ENCODE peak calls at places on chromosome 4, in five cellular contexts. O is GM12864; B is H9; H is vagina; R is stimulated activated CD8-positive, alpha-beta memory T cell treated with anti-CD3 and anti-CD28 coated beads, Interleukin-7, amount 100 ng/mL, for 1 hour. X is an unnamed sample.

GRCh38 chr4:40976343-40976742 is 226.6 kb downstream of the NSUN7 start:
- DNase-seq in H (no peak), B (no peak), R (no peak), O (peak; percentile 33), X (no peak)

GRCh38 chr4:101162990-101163380 is 184.3 kb downstream of the PPP3CA start:
- DNase-seq in B (no peak), R (no peak), H (no peak), O (no peak), X (no peak)

GRCh38 chr4:10963958-10964705 is 279.6 kb upstream of the CLNK start:
- DNase-seq in B (peak; percentile 39), O (no peak), H (no peak), R (no peak), X (no peak)

GRCh38 chr4:40648742-40649281 is 19.1 kb upstream of the RBM47 start:
- DNase-seq in B (no peak), O (no peak), R (no peak), H (no peak), X (peak; percentile 53)

GRCh38 chr4:119559044-119559647 is 69.5 kb downstream of the PDE5A start:
- DNase-seq in B (no peak), O (no peak), H (no peak), R (no peak), X (no peak)

GRCh38 chr4:1590244-1590643 is 93.9 kb downstream of the FAM53A start:
- DNase-seq in R (no peak), O (no peak), B (no peak), H (no peak), X (no peak)

GRCh38 chr4:158020734-158021346 is 152.0 kb downstream of the GASK1B start:
- DNase-seq in H (no peak), O (no peak), B (no peak), R (no peak), X (no peak)

GRCh38 chr4:1547131-1547862 is 136.8 kb downstream of the FAM53A start:
- DNase-seq in R (no peak), B (no peak), H (no peak), O (no peak), X (no peak)

GRCh38 chr4:79050521-79050880 is 111.3 kb upstream of the PAQR3 start:
- DNase-seq in R (no peak), O (no peak), B (no peak), H (no peak), X (no peak)

GRCh38 chr4:20383969-20384368 is 132.3 kb downstream of the SLIT2 start:
- DNase-seq in O (no peak), H (no peak), R (no peak), B (no peak), X (no peak)

GRCh38 chr4:47642985-47643745 is 158.1 kb downstream of the ATP10D start:
- DNase-seq in B (no peak), R (no peak), O (no peak), H (no peak), X (no peak)

GRCh38 chr4:17780461-17781071 is 855 bp downstream of the FAM184B start:
- DNase-seq in H (no peak), B (no peak), O (no peak), R (no peak), X (no peak)

GRCh38 chr4:179145746-179146530 is 1703.7 kb upstream of the AGA start:
- DNase-seq in O (no peak), R (no peak), H (no peak), B (no peak), X (no peak)

GRCh38 chr4:1413687-1414479 is 7.6 kb upstream of the NKX1-1 start:
- DNase-seq in R (no peak), B (peak; percentile 27), O (no peak), H (peak; percentile 72), X (no peak)

GRCh38 chr4:168656055-168656660 is 159.3 kb downstream of the PALLD start:
- DNase-seq in B (no peak), H (no peak), R (no peak), O (no peak), X (no peak)

GRCh38 chr4:32460972-32461371 is 1740.8 kb downstream of the PCDH7 start:
- DNase-seq in O (no peak), R (no peak), H (no peak), B (no peak), X (no peak)

GRCh38 chr4:5851637-5852036 is 41.2 kb downstream of the CRMP1 start:
- DNase-seq in H (no peak), B (no peak), O (no peak), R (no peak), X (no peak)

GRCh38 chr4:2341261-2341841 is 77.1 kb downstream of the ZFYVE28 start:
- DNase-seq in H (peak; percentile 90), R (no peak), B (peak; percentile 19), O (no peak), X (no peak)

GRCh38 chr4:41882622-41883347 is 52.4 kb upstream of the TMEM33 start:
- DNase-seq in B (peak; percentile 48), R (peak; percentile 6), H (no peak), O (no peak), X (peak; percentile 60)

GRCh38 chr4:24603343-24603742 is 19.0 kb upstream of the DHX15 start:
- DNase-seq in H (no peak), R (no peak), O (no peak), B (no peak), X (no peak)

GRCh38 chr4:105191621-105192210 is 45.0 kb downstream of the TET2 start:
- DNase-seq in B (no peak), R (no peak), H (no peak), O (no peak), X (no peak)

GRCh38 chr4:31107362-31107761 is 387.2 kb downstream of the PCDH7 start:
- DNase-seq in R (no peak), H (no peak), B (no peak), O (no peak), X (no peak)

GRCh38 chr4:84673475-84674230 is 90.7 kb downstream of the CDS1 start:
- DNase-seq in R (no peak), H (no peak), B (no peak), O (no peak), X (no peak)

GRCh38 chr4:123930971-123931370 is 534.4 kb downstream of the SPRY1 start:
- DNase-seq in B (no peak), H (no peak), O (no peak), R (no peak), X (no peak)

GRCh38 chr4:174646326-174646725 is 124.0 kb upstream of the HPGD start:
- DNase-seq in O (no peak), H (no peak), R (no peak), B (no peak), X (no peak)

GRCh38 chr4:2081540-2081939 is 22.4 kb downstream of the NAT8L start:
- DNase-seq in O (no peak), B (peak; percentile 22), H (no peak), R (no peak), X (no peak)

GRCh38 chr4:157043131-157043530 is 32.8 kb upstream of the GLRB start:
- DNase-seq in H (no peak), R (no peak), O (no peak), B (peak; percentile 52), X (peak; percentile 45)

GRCh38 chr4:82380344-82380743 is 6.6 kb upstream of the HNRNPD start:
- DNase-seq in O (no peak), H (no peak), R (no peak), B (no peak), X (no peak)

GRCh38 chr4:16123356-16124084 is 39.7 kb upstream of the PROM1 start:
- DNase-seq in H (no peak), R (no peak), B (no peak), O (no peak), X (no peak)

GRCh38 chr4:86178216-86178615 is 181.6 kb downstream of the MAPK10 start:
- DNase-seq in O (no peak), H (no peak), R (no peak), B (no peak), X (no peak)

GRCh38 chr4:156242390-156242789 is 288.7 kb upstream of the CTSO start:
- DNase-seq in R (no peak), H (no peak), B (no peak), O (no peak), X (no peak)

GRCh38 chr4:6815029-6815836 is 32.7 kb downstream of the KIAA0232 start:
- DNase-seq in H (no peak), O (no peak), R (no peak), B (no peak), X (no peak)

GRCh38 chr4:27149541-27150212 is 289.0 kb downstream of the STIM2 start:
- DNase-seq in R (no peak), H (no peak), B (no peak), O (no peak), X (no peak)

GRCh38 chr4:152101546-152102183 is 340.9 kb upstream of the GATB start:
- DNase-seq in H (no peak), O (no peak), R (no peak), B (no peak), X (no peak)

GRCh38 chr4:143186634-143187033 is 1.9 kb downstream of the USP38 start:
- DNase-seq in H (no peak), O (no peak), R (no peak), B (no peak), X (no peak)

X was measured in ELF-1.